ENCODE peak calls at places on chromosomes 7 and 10, in four cellular contexts. T, K, Z and C are unnamed samples.
A peak's percentile ranks its signal among the peaks of the same experiment; 100 is the strongest.

GRCh38 chr7:50960621-50961310 is 178.1 kb upstream of the GRB10 start:
- DNase-seq in T (no peak), K (no peak), Z (no peak), C (no peak)

GRCh38 chr10:95214369-95214768 is 20.3 kb downstream of the ACSM6 start:
- DNase-seq in T (no peak), K (no peak), Z (no peak), C (no peak)

GRCh38 chr7:158767707-158768106 is 61.6 kb downstream of the ESYT2 start:
- DNase-seq in T (no peak), K (no peak), Z (no peak), C (no peak)

GRCh38 chr7:19009936-19010280 is 107.5 kb downstream of the TWIST1 start:
- DNase-seq in T (no peak), K (no peak), Z (no peak), C (no peak)

GRCh38 chr10:96299383-96299782 is 4.9 kb upstream of the DNTT start:
- DNase-seq in T (no peak), K (no peak), Z (no peak), C (no peak)

GRCh38 chr10:104331208-104331838 is 6.9 kb downstream of the ITPRIP start:
- DNase-seq in T (peak; percentile 48), K (no peak), Z (peak; percentile 42), C (peak; percentile 59)

GRCh38 chr10:86203162-86203905 is 163.3 kb downstream of the GRID1 start:
- DNase-seq in T (peak; percentile 21), K (peak; percentile 85), Z (peak; percentile 40), C (no peak)

GRCh38 chr10:118458957-118459641 is 117.0 kb upstream of the FAM204A start:
- DNase-seq in T (no peak), K (no peak), Z (no peak), C (no peak)

GRCh38 chr10:31064334-31064733 is 32.7 kb upstream of the ZNF438 start:
- DNase-seq in T (peak; percentile 33), K (no peak), Z (no peak), C (no peak)

GRCh38 chr7:57769958-57770357 is 320.0 kb downstream of the ZNF716 start:
- DNase-seq in T (peak; percentile 42), K (no peak), Z (no peak), C (no peak)

GRCh38 chr10:77205135-77205534 is 432.5 kb downstream of the KCNMA1 start:
- DNase-seq in T (no peak), K (no peak), Z (no peak), C (no peak)

GRCh38 chr10:116274141-116274861 is 1.3 kb upstream of the GFRA1 start:
- DNase-seq in T (no peak), K (peak; percentile 45), Z (peak; percentile 57), C (peak; percentile 21)

GRCh38 chr10:24518411-24518810 is 205.3 kb downstream of the ARHGAP21 start:
- DNase-seq in T (no peak), K (no peak), Z (no peak), C (no peak)